ENCODE peak calls at places on chromosome 10, in seven cellular contexts. S is tibial nerve, U is spleen, F is H1, H is body of pancreas, P is A549, V is H54. T is an unnamed sample.

GRCh38 chr10:78381072-78381471 is 347.4 kb downstream of the RPS24 start:
- DNase-seq in S (no peak), U (no peak), F (no peak), H (no peak), P (peak; percentile 16), V (no peak), T (no peak)

GRCh38 chr10:75977146-75977545 is 545.7 kb downstream of the LRMDA start:
- DNase-seq in S (no peak), U (no peak), F (no peak), H (no peak), P (no peak), V (no peak), T (no peak)

GRCh38 chr10:84540617-84541288 is 212.4 kb downstream of the CCSER2 start:
- DNase-seq in S (peak; percentile 25), U (peak; percentile 90), F (no peak), H (peak; percentile 68), P (peak; percentile 62), V (peak; percentile 76), T (no peak)

GRCh38 chr10:132785433-132786278 is at the start of gene NKX6-2:
- DNase-seq in S (no peak), U (no peak), F (no peak), H (no peak), P (no peak), V (no peak), T (no peak)

GRCh38 chr10:62893036-62893435 is 76.9 kb upstream of the EGR2 start:
- DNase-seq in S (no peak), U (no peak), F (no peak), H (no peak), P (no peak), V (no peak), T (no peak)

GRCh38 chr10:33719005-33719703 is 384.7 kb upstream of the NRP1 start:
- DNase-seq in S (no peak), U (no peak), F (no peak), H (no peak), P (no peak), V (no peak), T (no peak)

GRCh38 chr10:24617771-24618396 is 105.8 kb downstream of the ARHGAP21 start:
- DNase-seq in S (peak; percentile 27), U (no peak), F (peak; percentile 60), H (peak; percentile 72), P (peak; percentile 45), V (peak; percentile 13), T (no peak)

GRCh38 chr10:5534880-5535856 is 10.4 kb downstream of the CALML3 start:
- DNase-seq in S (peak; percentile 49), U (peak; percentile 13), F (no peak), H (no peak), P (no peak), V (no peak), T (no peak)

GRCh38 chr10:59808896-59809643 is 55.8 kb upstream of the MRLN start:
- DNase-seq in S (peak; percentile 64), U (peak; percentile 88), F (peak; percentile 43), H (peak; percentile 83), P (peak; percentile 51), V (peak; percentile 52), T (peak; percentile 28)

GRCh38 chr10:48458662-48459048 is 146.2 kb downstream of the ARHGAP22 start:
- DNase-seq in S (no peak), U (no peak), F (no peak), H (no peak), P (no peak), V (no peak), T (no peak)

GRCh38 chr10:116888380-116889055 is 39.2 kb downstream of the ENO4 start:
- DNase-seq in S (peak; percentile 52), U (no peak), F (peak; percentile 39), H (peak; percentile 71), P (peak; percentile 64), V (peak; percentile 73), T (no peak)

GRCh38 chr10:63522129-63522687 is 1.0 kb downstream of the REEP3 start:
- DNase-seq in S (no peak), U (no peak), F (no peak), H (no peak), P (peak; percentile 73), V (no peak), T (no peak)

GRCh38 chr10:3486346-3487065 is 298.5 kb downstream of the KLF6 start:
- DNase-seq in S (no peak), U (no peak), F (no peak), H (peak; percentile 82), P (peak; percentile 93), V (peak; percentile 51), T (no peak)

GRCh38 chr10:15518256-15518655 is 147.2 kb upstream of the FAM171A1 start:
- DNase-seq in S (no peak), U (no peak), F (no peak), H (no peak), P (no peak), V (no peak), T (no peak)

GRCh38 chr10:29297678-29298077 is 8.8 kb downstream of the LYZL1 start:
- DNase-seq in S (no peak), U (no peak), F (no peak), H (no peak), P (no peak), V (no peak), T (no peak)

GRCh38 chr10:14507156-14507555 is 176.4 kb upstream of the FRMD4A start:
- DNase-seq in S (no peak), U (no peak), F (no peak), H (no peak), P (no peak), V (no peak), T (no peak)

GRCh38 chr10:103936022-103936421 is 18.0 kb upstream of the STN1 start:
- DNase-seq in S (no peak), U (no peak), F (no peak), H (no peak), P (no peak), V (no peak), T (no peak)

GRCh38 chr10:18606051-18606730 is 45.2 kb downstream of the NSUN6 start:
- DNase-seq in S (no peak), U (no peak), F (no peak), H (no peak), P (no peak), V (no peak), T (no peak)

GRCh38 chr10:98062424-98062823 is 32.0 kb upstream of the CRTAC1 start:
- DNase-seq in S (no peak), U (no peak), F (no peak), H (no peak), P (no peak), V (no peak), T (no peak)

GRCh38 chr10:69861251-69862240 is 59.8 kb downstream of the COL13A1 start:
- DNase-seq in S (peak; percentile 9), U (no peak), F (no peak), H (peak; percentile 32), P (peak; percentile 40), V (peak; percentile 61), T (no peak)

GRCh38 chr10:58106211-58107035 is 161.3 kb downstream of the IPMK start:
- DNase-seq in S (no peak), U (no peak), F (no peak), H (no peak), P (no peak), V (no peak), T (no peak)

GRCh38 chr10:115141254-115141653 is 48.1 kb downstream of the ATRNL1 start:
- DNase-seq in S (no peak), U (no peak), F (no peak), H (no peak), P (no peak), V (no peak), T (no peak)

GRCh38 chr10:131245475-131246059 is 66.0 kb downstream of the TCERG1L start:
- DNase-seq in S (no peak), U (peak; percentile 66), F (no peak), H (no peak), P (no peak), V (no peak), T (no peak)

GRCh38 chr10:10394933-10395658 is 622.6 kb upstream of the CELF2 start:
- DNase-seq in S (no peak), U (no peak), F (no peak), H (no peak), P (no peak), V (no peak), T (no peak)

DNA sequence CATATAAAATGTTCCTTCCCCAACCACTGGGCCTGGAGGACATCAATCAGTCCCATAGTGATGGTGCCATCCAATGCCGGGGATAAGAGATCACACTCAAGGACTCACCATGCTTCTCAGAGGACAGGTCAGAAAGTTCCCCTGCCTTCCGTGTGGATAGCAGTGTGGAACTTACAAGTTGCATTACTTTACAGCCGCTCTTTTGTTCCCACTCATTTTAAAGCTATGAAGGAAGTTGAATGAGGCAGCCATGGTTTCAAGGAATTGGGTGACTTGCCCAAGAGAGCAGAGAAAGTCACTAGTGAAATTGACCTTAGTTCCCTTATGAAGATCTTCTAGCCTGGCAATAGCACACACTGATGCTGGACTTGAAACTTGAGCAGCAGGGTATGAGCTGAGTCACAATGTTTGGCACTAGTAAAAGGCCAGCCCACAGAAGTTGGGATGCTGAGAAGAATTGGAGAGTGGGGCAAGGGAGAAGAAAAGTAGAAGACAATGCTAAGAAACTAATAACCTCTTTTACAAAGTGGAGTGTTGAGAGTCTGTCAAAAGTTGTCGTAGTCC is 78.7 kb downstream of the CXCL12 start:
- DNase-seq in S (no peak), U (no peak), F (no peak), H (no peak), P (no peak), V (peak; percentile 44), T (no peak)
- TF ChIP-seq POLR2A in S (no peak), U (no peak), F (no peak), H (no peak), P (no peak), V (no peak), T (no peak)

GRCh38 chr10:60943372-60944158 is 420 bp downstream of the RHOBTB1 start:
- DNase-seq in S (peak; percentile 45), U (peak; percentile 90), F (peak; percentile 43), H (peak; percentile 74), P (peak; percentile 42), V (peak; percentile 42), T (no peak)
- TF ChIP-seq POLR2A in S (no peak), U (peak; percentile 10), F (no peak), H (peak; percentile 5), P (peak; percentile 69), V (peak; percentile 37), T (no peak)

DNA sequence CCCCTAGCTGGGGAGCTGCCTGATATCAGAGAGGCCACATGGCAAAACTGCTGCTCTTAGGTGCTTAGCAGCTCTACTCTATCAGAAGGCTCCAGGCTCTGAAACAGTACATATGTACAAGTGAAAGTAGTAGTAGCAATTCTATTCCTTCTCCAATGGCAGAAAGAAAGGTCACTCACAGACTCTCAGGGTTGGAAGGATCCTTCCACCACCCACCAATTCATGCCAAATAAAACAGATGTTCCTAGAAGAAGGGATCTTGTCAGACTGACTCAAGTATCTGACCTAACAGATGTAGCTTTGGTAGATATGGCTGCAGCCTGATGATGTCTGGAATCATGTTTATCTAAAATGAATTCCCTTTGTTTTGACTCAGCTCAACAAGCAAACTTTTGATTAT is 8.0 kb upstream of the ALDH18A1 start:
- DNase-seq in S (no peak), U (no peak), F (no peak), H (no peak), P (no peak), V (no peak), T (no peak)
- TF ChIP-seq POLR2A in S (no peak), U (no peak), F (no peak), H (no peak), P (no peak), V (no peak), T (no peak)

DNA sequence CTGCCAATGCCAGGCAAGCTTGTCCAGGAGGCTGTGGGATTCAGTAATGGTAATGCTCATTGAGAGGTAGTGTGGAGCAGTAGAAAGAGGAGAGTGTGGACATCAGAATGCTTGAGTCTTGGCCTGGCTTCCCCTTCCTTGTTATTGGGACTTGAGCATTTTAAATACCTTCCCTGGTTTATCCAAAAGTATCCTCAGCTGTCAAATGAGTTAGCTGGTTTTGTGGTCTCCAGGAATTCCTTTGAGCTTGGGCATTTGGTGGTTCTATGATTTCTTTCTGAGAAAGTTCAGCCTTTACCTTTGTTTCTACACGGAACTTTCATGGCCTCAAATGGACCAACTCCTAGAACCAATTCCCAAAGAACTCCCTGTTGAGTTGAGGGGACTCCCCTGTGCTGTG is 264.3 kb downstream of the PTEN start:
- DNase-seq in S (no peak), U (no peak), F (no peak), H (no peak), P (no peak), V (no peak), T (no peak)
- TF ChIP-seq POLR2A in S (no peak), U (no peak), F (no peak), H (no peak), P (no peak), V (no peak), T (no peak)

T was measured in GM12878.